ENCODE peak calls at places on chromosomes 3 and 15, in six cellular contexts. M is fibroblast of pulmonary artery; Y is aorta; X is AG09309; D is CD8-positive, alpha-beta T cell; V is mucosa of descending colon. U is an unnamed sample.

GRCh38 chr3:194141415-194142155 is 5.6 kb downstream of the HES1 start:
- DNase-seq in D (peak), V (peak), X (peak), M (peak), Y (peak), U (peak)

GRCh38 chr3:159128628-159129027 is 326.8 kb downstream of the MFSD1 start:
- DNase-seq in X (peak), V (no peak), Y (no peak), M (peak), D (no peak), U (no peak)

GRCh38 chr3:57977755-57978715 is 30.2 kb upstream of the FLNB start:
- DNase-seq in X (no peak), V (peak), Y (no peak), M (no peak), D (no peak), U (no peak)

GRCh38 chr3:148938931-148939330 is 52.4 kb upstream of the GYG1 start:
- DNase-seq in X (no peak), V (no peak), M (no peak), D (no peak), Y (no peak), U (no peak)

GRCh38 chr3:126136428-126137220 is 43.8 kb downstream of the ALDH1L1 start:
- DNase-seq in V (no peak), Y (peak), X (no peak), D (no peak), M (no peak), U (no peak)

GRCh38 chr3:46667657-46668056 is 25.8 kb downstream of the ALS2CL start:
- DNase-seq in Y (peak), X (no peak), M (no peak), D (no peak), V (no peak), U (no peak)

GRCh38 chr3:125684199-125684598 is 88.9 kb upstream of the OSBPL11 start:
- DNase-seq in V (no peak), Y (no peak), D (no peak), M (peak), X (no peak), U (no peak)

GRCh38 chr3:42517143-42517542 is 14.7 kb downstream of the VIPR1 start:
- DNase-seq in D (no peak), V (peak), Y (no peak), X (no peak), M (no peak), U (no peak)

GRCh38 chr15:44227584-44227983 is 32.5 kb upstream of the FRMD5 start:
- DNase-seq in M (no peak), Y (no peak), V (no peak), X (no peak), D (no peak), U (no peak)

GRCh38 chr15:48966595-48967301 is 3.0 kb upstream of the SHC4 start:
- DNase-seq in M (peak), V (no peak), Y (no peak), X (no peak), D (no peak), U (peak)

GRCh38 chr15:76235186-76235826 is 76.0 kb downstream of the ETFA start:
- DNase-seq in V (no peak), X (peak), Y (no peak), D (no peak), M (peak), U (peak)

GRCh38 chr15:90001683-90002427 is 731 bp downstream of the ZNF710 start:
- DNase-seq in X (no peak), M (peak), V (peak), D (peak), Y (peak), U (peak)

GRCh38 chr15:68346986-68347385 is 69.4 kb downstream of the FEM1B start:
- DNase-seq in D (no peak), M (no peak), Y (no peak), V (no peak), X (no peak), U (no peak)

GRCh38 chr15:44727462-44728231 is 8.7 kb upstream of the TRIM69 start:
- DNase-seq in M (no peak), V (peak), D (no peak), Y (no peak), X (no peak), U (no peak)

GRCh38 chr15:50916395-50916794 is 7.9 kb downstream of the AP4E1 start:
- DNase-seq in D (no peak), Y (no peak), M (no peak), V (peak), X (no peak), U (no peak)

GRCh38 chr3:179321585-179322322 is 1.1 kb upstream of the ZNF639 start:
- DNase-seq in D (no peak), M (peak), Y (no peak), X (no peak), V (peak), U (peak)

GRCh38 chr15:100720406-100720967 is 118.1 kb downstream of the ASB7 start:
- DNase-seq in M (no peak), V (no peak), D (no peak), Y (peak), X (no peak), U (no peak)

GRCh38 chr3:173688216-173688842 is 290.8 kb downstream of the NLGN1 start:
- DNase-seq in Y (no peak), D (no peak), X (no peak), V (no peak), M (no peak), U (no peak)

GRCh38 chr15:95284487-95284886 is 1046.0 kb upstream of the NR2F2 start:
- DNase-seq in V (no peak), M (no peak), Y (no peak), D (no peak), X (no peak), U (no peak)

GRCh38 chr3:132135628-132136333 is 101.0 kb upstream of the CPNE4 start:
- DNase-seq in X (peak), Y (no peak), V (no peak), D (no peak), M (peak), U (no peak)

GRCh38 chr3:99678023-99678422 is 39.6 kb downstream of the COL8A1 start:
- DNase-seq in Y (no peak), M (peak), V (peak), X (peak), D (no peak), U (no peak)

GRCh38 chr3:150926328-150926727 is 21.1 kb upstream of the MINDY4B start:
- DNase-seq in M (no peak), V (no peak), D (no peak), X (no peak), Y (no peak), U (no peak)

DNA sequence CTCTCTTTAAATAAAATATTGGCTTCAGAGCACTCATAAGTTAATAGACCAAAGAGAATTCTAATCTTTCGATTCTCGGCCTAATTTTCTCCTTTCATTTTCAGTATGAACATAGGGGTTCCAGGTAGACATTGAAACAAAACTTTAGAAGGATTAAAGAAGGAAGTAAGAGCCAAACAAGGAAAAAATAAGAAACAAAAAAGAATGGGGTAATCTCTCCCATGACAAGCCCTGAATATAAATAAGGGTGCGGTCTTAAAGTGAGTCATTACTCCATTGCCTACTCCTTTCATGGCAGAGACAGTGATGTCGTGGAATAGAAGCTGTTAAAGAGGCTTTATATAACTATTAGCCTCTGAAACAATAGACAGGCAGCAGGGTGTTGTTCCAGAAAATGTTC is 608.1 kb upstream of the KCNMB2 start:
- DNase-seq in D (no peak), X (peak), V (no peak), M (peak), Y (no peak), U (no peak)
- H3K4me3 ChIP-seq in D (no peak), X (no peak), V (no peak), M (no peak), Y (no peak), U (no peak)

GRCh38 chr15:65789759-65790158 is 2.3 kb downstream of the DENND4A start:
- DNase-seq in M (no peak), Y (no peak), D (no peak), X (no peak), V (no peak), U (no peak)
- H3K4me3 ChIP-seq in M (no peak), Y (no peak), D (no peak), X (no peak), V (no peak), U (no peak)

GRCh38 chr3:65584002-65584401 is 454.7 kb downstream of the MAGI1 start:
- DNase-seq in V (no peak), X (no peak), Y (no peak), D (no peak), M (no peak), U (no peak)
- H3K4me3 ChIP-seq in V (no peak), X (no peak), Y (no peak), D (no peak), M (no peak), U (no peak)

GRCh38 chr3:48684054-48684349 is 1.7 kb downstream of the NCKIPSD start:
- DNase-seq in V (no peak), X (no peak), D (no peak), Y (no peak), M (peak), U (no peak)
- H3K4me3 ChIP-seq in V (no peak), X (peak), D (no peak), Y (peak), M (peak), U (no peak)

U was measured in Jurkat, Clone E6-1.